ENCODE peak calls at places on chromosome 17, in ten cellular contexts. X is transverse colon; I is NT2/D1; T is naive B cell; P is GM19239; B is stimulated activated CD4-positive, alpha-beta T cell treated with anti-CD3 and anti-CD28 coated beads, Interleukin-2, amount 100 ng/mL, for 24 hours; S is GM12865; W is anterior cingulate cortex; D is hypothalamus; A is midbrain. R is an unnamed sample.

GRCh38 chr17:489758-490329 is 137.2 kb upstream of the RPH3AL start:
- DNase-seq in T (peak), B (peak), X (peak), P (peak), D (no peak), A (no peak), I (no peak), S (peak), W (no peak), R (peak)

GRCh38 chr17:5816491-5816890 is 232.2 kb upstream of the NLRP1 start:
- DNase-seq in A (no peak), P (no peak), D (no peak), W (no peak), S (no peak), I (no peak), B (no peak), T (no peak), X (no peak), R (no peak)

GRCh38 chr17:81371910-81372760 is 23.1 kb upstream of the BAHCC1 start:
- DNase-seq in A (peak), I (no peak), X (peak), D (no peak), W (no peak), T (no peak), S (no peak), P (no peak), B (no peak), R (no peak)

GRCh38 chr17:5468075-5468473 is 708 bp downstream of the DHX33 start:
- DNase-seq in B (peak), X (no peak), D (no peak), W (no peak), T (peak), A (no peak), P (no peak), I (no peak), S (no peak), R (no peak)

GRCh38 chr17:50668025-50668837 is 33.5 kb downstream of the ABCC3 start:
- DNase-seq in X (no peak), P (no peak), T (no peak), D (no peak), B (no peak), W (no peak), S (no peak), A (no peak), I (no peak), R (no peak)

GRCh38 chr17:50268632-50269287 is 5.5 kb upstream of the TMEM92 start:
- DNase-seq in D (no peak), X (peak), W (no peak), S (no peak), T (no peak), A (no peak), B (no peak), I (no peak), P (no peak), R (no peak)

GRCh38 chr17:73338050-73338491 is 26.3 kb upstream of the CDC42EP4 start:
- DNase-seq in D (no peak), A (no peak), S (no peak), X (no peak), B (no peak), I (no peak), W (peak), T (no peak), P (no peak), R (no peak)

GRCh38 chr17:16304832-16305231 is 48.4 kb downstream of the CENPV start:
- DNase-seq in S (peak), B (peak), W (no peak), A (no peak), T (no peak), P (no peak), X (no peak), D (no peak), I (peak), R (no peak)

GRCh38 chr17:44353656-44354331 is 8.7 kb downstream of the GRN start:
- DNase-seq in S (no peak), X (peak), B (peak), A (no peak), T (no peak), P (no peak), W (no peak), D (no peak), I (no peak), R (no peak)

GRCh38 chr17:38742431-38743308 is 5.5 kb downstream of the PCGF2 start:
- DNase-seq in I (no peak), X (peak), B (no peak), A (no peak), T (no peak), S (no peak), P (no peak), D (no peak), W (peak), R (no peak)

GRCh38 chr17:27552467-27552779 is 78.6 kb upstream of the LGALS9 start:
- DNase-seq in D (no peak), X (no peak), S (no peak), P (no peak), I (no peak), W (no peak), A (no peak), T (no peak), B (no peak), R (no peak)

GRCh38 chr17:50564916-50565315 is 4.4 kb downstream of the CACNA1G start:
- DNase-seq in X (peak), D (no peak), I (no peak), B (no peak), T (no peak), P (no peak), A (no peak), W (peak), S (no peak), R (peak)

GRCh38 chr17:64020068-64020766 is at the start of gene ICAM2:
- DNase-seq in A (no peak), T (peak), B (peak), I (no peak), P (no peak), W (no peak), S (peak), D (no peak), X (peak), R (peak)

R was measured in central memory CD4-positive, alpha-beta T cell.